ENCODE peak calls at places on chromosome 18, in six cellular contexts. Z is B cell, W is MG63, G is tibial artery, X is heart left ventricle, C is Kasumi-1. J is an unnamed sample.

GRCh38 chr18:51537487-51537886 is 340.0 kb upstream of the MEX3C start:
- DNase-seq in Z (no peak), W (peak; percentile 26), G (no peak), X (peak; percentile 31), C (no peak), J (peak; percentile 8)

GRCh38 chr18:77262655-77263470 is 13.2 kb downstream of the GALR1 start:
- DNase-seq in Z (no peak), W (no peak), G (no peak), X (no peak), C (no peak), J (no peak)

GRCh38 chr18:31901063-31901462 is 41.9 kb downstream of the TRAPPC8 start:
- DNase-seq in Z (no peak), W (no peak), G (no peak), X (no peak), C (no peak), J (peak; percentile 1)

GRCh38 chr18:46418657-46419260 is 238.3 kb downstream of the LOXHD1 start:
- DNase-seq in Z (no peak), W (peak; percentile 71), G (peak; percentile 69), X (peak; percentile 78), C (no peak), J (peak; percentile 28)

GRCh38 chr18:76557026-76557575 is 62.1 kb upstream of the ZNF516 start:
- DNase-seq in Z (no peak), W (no peak), G (no peak), X (no peak), C (no peak), J (no peak)

GRCh38 chr18:74351354-74351753 is 35.7 kb downstream of the C18orf63 start:
- DNase-seq in Z (peak; percentile 17), W (peak; percentile 59), G (no peak), X (no peak), C (peak; percentile 29), J (peak; percentile 64)

GRCh38 chr18:22342625-22343024 is 75.1 kb downstream of the CTAGE1 start:
- DNase-seq in Z (no peak), W (peak; percentile 81), G (no peak), X (no peak), C (no peak), J (peak; percentile 85)

GRCh38 chr18:72638353-72638752 is 94.2 kb upstream of the CBLN2 start:
- DNase-seq in Z (no peak), W (no peak), G (no peak), X (no peak), C (no peak), J (no peak)

GRCh38 chr18:24027156-24027555 is 12.6 kb downstream of the TTC39C start:
- DNase-seq in Z (no peak), W (peak; percentile 81), G (peak; percentile 70), X (peak; percentile 16), C (peak; percentile 83), J (peak; percentile 98)

GRCh38 chr18:78636260-78636659 is 343.4 kb upstream of the SALL3 start:
- DNase-seq in Z (no peak), W (no peak), G (no peak), X (no peak), C (no peak), J (no peak)

GRCh38 chr18:67132919-67133318 is 383.6 kb downstream of the DSEL start:
- DNase-seq in Z (no peak), W (no peak), G (no peak), X (no peak), C (no peak), J (no peak)

GRCh38 chr18:65214456-65214855 is 536.4 kb upstream of the CDH7 start:
- DNase-seq in Z (no peak), W (no peak), G (no peak), X (no peak), C (no peak), J (no peak)

GRCh38 chr18:68267583-68267982 is 447.3 kb downstream of the TMX3 start:
- DNase-seq in Z (no peak), W (no peak), G (no peak), X (no peak), C (no peak), J (peak; percentile 49)

GRCh38 chr18:59870623-59871130 is 29.1 kb upstream of the PMAIP1 start:
- DNase-seq in Z (no peak), W (no peak), G (no peak), X (no peak), C (no peak), J (peak; percentile 9)

GRCh38 chr18:4750392-4751346 is 295.6 kb upstream of the DLGAP1 start:
- DNase-seq in Z (no peak), W (no peak), G (no peak), X (no peak), C (no peak), J (no peak)

GRCh38 chr18:69397096-69397495 is 3.6 kb upstream of the DOK6 start:
- DNase-seq in Z (no peak), W (peak; percentile 14), G (no peak), X (no peak), C (peak; percentile 12), J (no peak)

GRCh38 chr18:46211816-46212215 is 107.6 kb downstream of the HAUS1 start:
- DNase-seq in Z (no peak), W (no peak), G (no peak), X (no peak), C (peak; percentile 6), J (peak; percentile 46)

GRCh38 chr18:48797841-48798255 is 152.9 kb downstream of the SMAD7 start:
- DNase-seq in Z (no peak), W (no peak), G (peak; percentile 64), X (peak; percentile 56), C (no peak), J (no peak)

J was measured in fibroblast of the aortic adventitia.